ENCODE peak calls at places on chromosomes 1 and 21, in ten cellular contexts. One of them, this sample, is unnamed.

GRCh38 chr1:16677552-16678423 is 11.0 kb upstream of the RNU1-3 start:
- DNase-seq in AG08396: peak; percentile 69
- DNase-seq in T-helper 9 cell: no peak
- DNase-seq in HS-27A: peak; percentile 48
- DNase-seq in GM10248: peak; percentile 20
- DNase-seq in activated T-cell treated with anti-CD3 and anti-CD28 coated beads, Interleukin-2, amount 50 U/mL, for 4 hours: peak; percentile 15
- DNase-seq in activated T-helper 1 cell treated with anti-CD3 and anti-CD28 coated beads, Interleukin-12 subunit alpha, Interleukin-12 subunit beta, Interleukin-2, Interleukin-4 antibody, amounts not matched to agents 30 ng/mL and 10 ng/mL and 1 ng/mL, durations not matched to agents 14 hours and 24 hours and 36 hours: no peak
- DNase-seq in DMS 273 treated with DMSO at 0.1 percent for 48 hours: peak; percentile 62
- DNase-seq in HTR-8/SVneo: peak; percentile 30
- DNase-seq in effector memory CD8-positive, alpha-beta T cell: peak; percentile 48
- DNase-seq in this sample: peak; percentile 66

GRCh38 chr1:206878456-206878855 is 13.0 kb downstream of the IL20 start:
- DNase-seq in HTR-8/SVneo: no peak
- DNase-seq in DMS 273 treated with DMSO at 0.1 percent for 48 hours: no peak
- DNase-seq in GM10248: no peak
- DNase-seq in AG08396: no peak
- DNase-seq in HS-27A: no peak
- DNase-seq in activated T-helper 1 cell treated with anti-CD3 and anti-CD28 coated beads, Interleukin-12 subunit alpha, Interleukin-12 subunit beta, Interleukin-2, Interleukin-4 antibody, amounts not matched to agents 30 ng/mL and 10 ng/mL and 1 ng/mL, durations not matched to agents 14 hours and 24 hours and 36 hours: no peak
- DNase-seq in activated T-cell treated with anti-CD3 and anti-CD28 coated beads, Interleukin-2, amount 50 U/mL, for 4 hours: no peak
- DNase-seq in T-helper 9 cell: no peak
- DNase-seq in effector memory CD8-positive, alpha-beta T cell: no peak
- DNase-seq in this sample: no peak

GRCh38 chr1:61269648-61270047 is 187.3 kb downstream of the NFIA start:
- DNase-seq in HTR-8/SVneo: no peak
- DNase-seq in activated T-helper 1 cell treated with anti-CD3 and anti-CD28 coated beads, Interleukin-12 subunit alpha, Interleukin-12 subunit beta, Interleukin-2, Interleukin-4 antibody, amounts not matched to agents 30 ng/mL and 10 ng/mL and 1 ng/mL, durations not matched to agents 14 hours and 24 hours and 36 hours: no peak
- DNase-seq in T-helper 9 cell: no peak
- DNase-seq in AG08396: no peak
- DNase-seq in DMS 273 treated with DMSO at 0.1 percent for 48 hours: no peak
- DNase-seq in HS-27A: no peak
- DNase-seq in GM10248: no peak
- DNase-seq in effector memory CD8-positive, alpha-beta T cell: no peak
- DNase-seq in activated T-cell treated with anti-CD3 and anti-CD28 coated beads, Interleukin-2, amount 50 U/mL, for 4 hours: no peak
- DNase-seq in this sample: no peak

GRCh38 chr1:22323846-22324504 is 127.7 kb upstream of the ZBTB40 start:
- DNase-seq in activated T-helper 1 cell treated with anti-CD3 and anti-CD28 coated beads, Interleukin-12 subunit alpha, Interleukin-12 subunit beta, Interleukin-2, Interleukin-4 antibody, amounts not matched to agents 30 ng/mL and 10 ng/mL and 1 ng/mL, durations not matched to agents 14 hours and 24 hours and 36 hours: no peak
- DNase-seq in AG08396: no peak
- DNase-seq in GM10248: no peak
- DNase-seq in DMS 273 treated with DMSO at 0.1 percent for 48 hours: no peak
- DNase-seq in effector memory CD8-positive, alpha-beta T cell: no peak
- DNase-seq in HS-27A: no peak
- DNase-seq in HTR-8/SVneo: no peak
- DNase-seq in T-helper 9 cell: no peak
- DNase-seq in activated T-cell treated with anti-CD3 and anti-CD28 coated beads, Interleukin-2, amount 50 U/mL, for 4 hours: no peak
- DNase-seq in this sample: no peak

GRCh38 chr21:46509760-46510159 is 51.1 kb downstream of the DIP2A start:
- DNase-seq in HS-27A: peak; percentile 38
- DNase-seq in GM10248: no peak
- DNase-seq in HTR-8/SVneo: no peak
- DNase-seq in activated T-cell treated with anti-CD3 and anti-CD28 coated beads, Interleukin-2, amount 50 U/mL, for 4 hours: no peak
- DNase-seq in AG08396: no peak
- DNase-seq in activated T-helper 1 cell treated with anti-CD3 and anti-CD28 coated beads, Interleukin-12 subunit alpha, Interleukin-12 subunit beta, Interleukin-2, Interleukin-4 antibody, amounts not matched to agents 30 ng/mL and 10 ng/mL and 1 ng/mL, durations not matched to agents 14 hours and 24 hours and 36 hours: no peak
- DNase-seq in DMS 273 treated with DMSO at 0.1 percent for 48 hours: no peak
- DNase-seq in effector memory CD8-positive, alpha-beta T cell: no peak
- DNase-seq in T-helper 9 cell: no peak
- DNase-seq in this sample: no peak

GRCh38 chr1:151540982-151541377 is 871 bp downstream of the TUFT1 start:
- DNase-seq in HTR-8/SVneo: no peak
- DNase-seq in activated T-helper 1 cell treated with anti-CD3 and anti-CD28 coated beads, Interleukin-12 subunit alpha, Interleukin-12 subunit beta, Interleukin-2, Interleukin-4 antibody, amounts not matched to agents 30 ng/mL and 10 ng/mL and 1 ng/mL, durations not matched to agents 14 hours and 24 hours and 36 hours: no peak
- DNase-seq in GM10248: no peak
- DNase-seq in effector memory CD8-positive, alpha-beta T cell: no peak
- DNase-seq in T-helper 9 cell: no peak
- DNase-seq in HS-27A: no peak
- DNase-seq in activated T-cell treated with anti-CD3 and anti-CD28 coated beads, Interleukin-2, amount 50 U/mL, for 4 hours: no peak
- DNase-seq in AG08396: no peak
- DNase-seq in DMS 273 treated with DMSO at 0.1 percent for 48 hours: no peak
- DNase-seq in this sample: no peak

GRCh38 chr1:57424231-57425027 is 569 bp upstream of the DAB1 start:
- DNase-seq in HTR-8/SVneo: peak; percentile 31
- DNase-seq in activated T-helper 1 cell treated with anti-CD3 and anti-CD28 coated beads, Interleukin-12 subunit alpha, Interleukin-12 subunit beta, Interleukin-2, Interleukin-4 antibody, amounts not matched to agents 30 ng/mL and 10 ng/mL and 1 ng/mL, durations not matched to agents 14 hours and 24 hours and 36 hours: no peak
- DNase-seq in activated T-cell treated with anti-CD3 and anti-CD28 coated beads, Interleukin-2, amount 50 U/mL, for 4 hours: no peak
- DNase-seq in AG08396: peak; percentile 76
- DNase-seq in T-helper 9 cell: no peak
- DNase-seq in DMS 273 treated with DMSO at 0.1 percent for 48 hours: peak; percentile 41
- DNase-seq in GM10248: no peak
- DNase-seq in effector memory CD8-positive, alpha-beta T cell: no peak
- DNase-seq in HS-27A: no peak
- DNase-seq in this sample: peak; percentile 3

GRCh38 chr1:68293122-68293521 is 60.8 kb upstream of the WLS start:
- DNase-seq in activated T-cell treated with anti-CD3 and anti-CD28 coated beads, Interleukin-2, amount 50 U/mL, for 4 hours: no peak
- DNase-seq in T-helper 9 cell: no peak
- DNase-seq in AG08396: no peak
- DNase-seq in activated T-helper 1 cell treated with anti-CD3 and anti-CD28 coated beads, Interleukin-12 subunit alpha, Interleukin-12 subunit beta, Interleukin-2, Interleukin-4 antibody, amounts not matched to agents 30 ng/mL and 10 ng/mL and 1 ng/mL, durations not matched to agents 14 hours and 24 hours and 36 hours: no peak
- DNase-seq in HTR-8/SVneo: no peak
- DNase-seq in HS-27A: no peak
- DNase-seq in GM10248: no peak
- DNase-seq in effector memory CD8-positive, alpha-beta T cell: no peak
- DNase-seq in DMS 273 treated with DMSO at 0.1 percent for 48 hours: no peak
- DNase-seq in this sample: no peak